ENCODE peak calls at places on chromosomes 12 and 14, in eight cellular contexts. J is aorta; Y is left ventricle myocardium superior; E is activated CD8-positive, alpha-beta memory T cell treated with anti-CD3 and anti-CD28 coated beads, Interleukin-2, amount 10 ng/mL, durations not matched to agents 7 days and 5 days; L is activated T-helper 17 cell treated with anti-CD3 and anti-CD28 coated beads, Interleukin-2, amount 50 U/mL, for 72 hours; U is activated CD8-positive, alpha-beta T cell treated with anti-CD3 and anti-CD28 coated beads for 36 hours; S is WTC11; I is T-cell. C is an unnamed sample.

GRCh38 chr14:91163316-91163715 is 49.4 kb downstream of the DGLUCY start:
- ATAC-seq in L (no peak), U (no peak), S (no peak), Y (peak; percentile 73), J (no peak), E (no peak), I (no peak), C (no peak)

GRCh38 chr14:93975791-93976476 is 436 bp downstream of the ASB2 start:
- ATAC-seq in Y (peak; percentile 65), L (peak; percentile 47), I (no peak), U (peak; percentile 8), E (peak; percentile 24), J (no peak), S (no peak), C (peak; percentile 64)

GRCh38 chr12:56709759-56710376 is 15.2 kb downstream of the NACA start:
- ATAC-seq in L (no peak), S (peak; percentile 14), E (no peak), J (no peak), U (no peak), Y (no peak), I (no peak), C (no peak)

GRCh38 chr14:89618309-89618708 is 201.3 kb upstream of the FOXN3 start:
- ATAC-seq in U (no peak), E (no peak), S (no peak), L (no peak), J (peak; percentile 21), I (no peak), Y (peak; percentile 46), C (no peak)

GRCh38 chr12:49842519-49843352 is at the start of gene BCDIN3D:
- ATAC-seq in U (peak; percentile 90), L (peak; percentile 92), I (peak; percentile 94), J (peak; percentile 98), Y (peak; percentile 97), S (peak; percentile 82), E (peak; percentile 96), C (peak; percentile 97)

GRCh38 chr12:12977231-12977630 is 22.8 kb downstream of the HEBP1 start:
- ATAC-seq in S (no peak), L (no peak), I (no peak), E (no peak), U (no peak), J (no peak), Y (no peak), C (no peak)

GRCh38 chr14:73944432-73945158 is 5.3 kb downstream of the FAM161B start:
- ATAC-seq in S (no peak), L (no peak), I (no peak), J (no peak), U (no peak), Y (no peak), E (no peak), C (no peak)

GRCh38 chr12:65825323-65825572 is 965 bp downstream of the HMGA2 start:
- ATAC-seq in U (peak; percentile 15), L (no peak), Y (no peak), E (no peak), J (peak; percentile 42), I (peak; percentile 12), S (no peak), C (peak; percentile 20)